ENCODE peak calls at places on chromosomes 3 and 15, in ten cellular contexts. B is keratinocyte; I is breast epithelium; Q is A549; Y is iPS DF 6.9; W is CD8-positive, alpha-beta memory T cell; R is suprapubic skin; D is SK-N-SH; U is GM23248; H is pancreas. L is an unnamed sample.

GRCh38 chr3:38173834-38174418 is 8.6 kb downstream of the OXSR1 start:
- DNase-seq in B (no peak), I (no peak), D (no peak), U (no peak), W (no peak), Q (no peak), H (no peak), Y (no peak), R (no peak), L (no peak)

GRCh38 chr3:56593455-56594158 is 36.6 kb downstream of the CCDC66 start:
- DNase-seq in Q (no peak), I (no peak), D (no peak), B (no peak), R (no peak), U (no peak), H (no peak), Y (no peak), W (peak; percentile 32), L (no peak)

GRCh38 chr3:31724681-31725080 is 192.0 kb downstream of the STT3B start:
- DNase-seq in I (no peak), D (peak; percentile 16), H (no peak), W (no peak), B (no peak), R (no peak), Q (peak; percentile 49), U (peak; percentile 43), Y (no peak), L (no peak)

GRCh38 chr3:133763797-133764734 is 17.9 kb downstream of the TF start:
- DNase-seq in Q (no peak), U (no peak), R (no peak), B (no peak), W (no peak), H (no peak), D (no peak), Y (no peak), I (no peak), L (no peak)

GRCh38 chr3:151367448-151367847 is 17.1 kb downstream of the P2RY12 start:
- DNase-seq in U (peak; percentile 18), Q (no peak), B (no peak), Y (no peak), H (no peak), W (no peak), I (no peak), R (no peak), D (no peak), L (no peak)

GRCh38 chr3:32460031-32460749 is 42.5 kb downstream of the CMTM6 start:
- DNase-seq in U (no peak), B (no peak), R (no peak), I (no peak), D (no peak), Q (no peak), H (no peak), W (peak; percentile 61), Y (peak; percentile 85), L (no peak)

GRCh38 chr3:4688411-4688810 is 195.3 kb downstream of the ITPR1 start:
- DNase-seq in Q (no peak), H (no peak), D (no peak), W (no peak), I (no peak), R (no peak), Y (no peak), B (no peak), U (no peak), L (no peak)

GRCh38 chr15:69533504-69533903 is 80.9 kb downstream of the RPLP1 start:
- DNase-seq in Q (no peak), Y (no peak), U (peak; percentile 28), D (no peak), W (no peak), H (no peak), R (no peak), B (no peak), I (no peak), L (no peak)

GRCh38 chr15:57550640-57551039 is 41.1 kb upstream of the MYZAP start:
- DNase-seq in D (no peak), H (peak; percentile 79), W (no peak), I (peak; percentile 84), Q (no peak), R (no peak), B (no peak), Y (no peak), U (no peak), L (no peak)

GRCh38 chr3:197516517-197516889 is 39.3 kb downstream of the BDH1 start:
- DNase-seq in Y (no peak), Q (peak; percentile 85), H (no peak), I (no peak), W (no peak), U (peak; percentile 94), B (peak; percentile 97), D (no peak), R (no peak), L (no peak)

GRCh38 chr3:183377307-183377959 is 51.0 kb downstream of the MCF2L2 start:
- DNase-seq in R (no peak), I (no peak), Q (no peak), B (peak; percentile 53), Y (no peak), U (no peak), W (no peak), H (no peak), D (no peak), L (no peak)

GRCh38 chr3:11784962-11785361 is 61.7 kb downstream of the TAMM41 start:
- DNase-seq in Y (no peak), W (no peak), D (peak; percentile 39), Q (no peak), B (no peak), U (no peak), I (no peak), H (no peak), R (no peak), L (no peak)

GRCh38 chr3:124407260-124407659 is 323.0 kb upstream of the UMPS start:
- DNase-seq in I (no peak), U (no peak), R (no peak), Q (no peak), Y (no peak), D (no peak), B (no peak), W (no peak), H (no peak), L (no peak)

GRCh38 chr3:10956531-10956930 is 36.0 kb upstream of the SLC6A1 start:
- DNase-seq in D (no peak), H (no peak), Y (no peak), R (no peak), I (no peak), Q (no peak), B (no peak), U (no peak), W (no peak), L (no peak)

GRCh38 chr15:36814708-36815107 is 235.3 kb downstream of the CDIN1 start:
- DNase-seq in H (no peak), D (no peak), B (no peak), I (no peak), U (peak; percentile 25), Q (peak; percentile 26), W (no peak), Y (no peak), R (no peak), L (no peak)

GRCh38 chr3:153182894-153183293 is 20.9 kb downstream of the RAP2B start:
- DNase-seq in Y (no peak), Q (no peak), U (no peak), R (no peak), H (no peak), I (no peak), W (no peak), B (no peak), D (no peak), L (no peak)

GRCh38 chr3:23810342-23811116 is 4.8 kb downstream of the UBE2E1 start:
- DNase-seq in B (no peak), I (peak; percentile 61), H (peak; percentile 49), D (peak; percentile 87), R (peak; percentile 84), U (peak; percentile 79), Y (peak; percentile 37), W (peak; percentile 30), Q (peak; percentile 64), L (peak; percentile 47)

GRCh38 chr3:50410185-50410584 is 50.9 kb upstream of the TMEM115 start:
- DNase-seq in H (no peak), B (no peak), R (no peak), U (no peak), Y (no peak), W (no peak), Q (no peak), D (no peak), I (no peak), L (no peak)

GRCh38 chr3:42732196-42732828 is 29.7 kb upstream of the HHATL start:
- DNase-seq in R (no peak), H (peak; percentile 4), D (no peak), B (no peak), U (no peak), I (no peak), Q (no peak), Y (no peak), W (no peak), L (no peak)

DNA sequence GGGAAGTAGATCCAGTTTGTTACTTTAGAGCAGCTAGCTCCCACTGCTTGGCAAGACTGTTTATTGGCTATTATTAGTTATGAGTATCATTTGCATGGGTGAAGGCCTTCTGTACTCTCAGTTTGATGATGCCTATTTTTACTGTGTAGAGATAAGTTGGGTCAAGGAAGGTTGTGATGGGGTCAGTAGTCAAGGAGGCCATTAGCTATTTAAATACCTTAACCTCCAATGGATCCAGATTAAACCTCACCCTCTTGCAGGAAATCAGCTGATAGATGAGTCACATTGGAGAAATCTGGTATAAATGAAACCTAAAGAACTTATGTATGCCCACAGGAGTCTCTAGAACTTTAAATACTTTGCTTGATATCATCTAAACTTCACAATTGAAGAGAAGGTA is 45.0 kb downstream of the THBS1 start:
- DNase-seq in W (no peak), Q (no peak), U (peak; percentile 39), R (no peak), B (no peak), Y (no peak), D (no peak), H (no peak), I (no peak), L (no peak)
- H3K4me1 ChIP-seq in W (peaks cover 86% of the 10 kb centered on the region), Q (peaks cover 17% of the 10 kb centered on the region), U (peaks cover 38% of the 10 kb centered on the region), R (peaks cover 31% of the 10 kb centered on the region), B (peaks cover 46% of the 10 kb centered on the region), Y (no peaks in the 10 kb centered on the region), D (peaks cover 22% of the 10 kb centered on the region), H (peaks cover 2% of the 10 kb centered on the region), I (peaks cover 5% of the 10 kb centered on the region), L (no peaks in the 10 kb centered on the region)

GRCh38 chr15:26365077-26365476 is 407.8 kb downstream of the GABRB3 start:
- DNase-seq in H (no peak), W (no peak), R (no peak), D (no peak), U (no peak), Y (no peak), B (no peak), Q (no peak), I (no peak), L (no peak)
- H3K4me3 ChIP-seq in H (no peak overlapping the region), W (no peak overlapping the region), R (no peak overlapping the region), D (no peak overlapping the region), U (no peak overlapping the region), Y (no peak overlapping the region), B (no peak overlapping the region), Q (no peak overlapping the region), I (no peak overlapping the region), L (no peak overlapping the region)

GRCh38 chr3:188169826-188170455 is 16.0 kb downstream of the LPP start:
- DNase-seq in R (no peak), D (no peak), U (no peak), Y (no peak), Q (no peak), I (no peak), B (no peak), W (no peak), H (no peak), L (no peak)
- H3K4me1 ChIP-seq in R (peaks cover 6% of the 10 kb centered on the region), D (peaks cover 14% of the 10 kb centered on the region), U (no peaks in the 10 kb centered on the region), Y (peaks cover 2% of the 10 kb centered on the region), Q (peaks cover 78% of the 10 kb centered on the region), I (peaks cover 3% of the 10 kb centered on the region), B (peaks cover 14% of the 10 kb centered on the region), W (peaks cover 25% of the 10 kb centered on the region), H (peaks cover 6% of the 10 kb centered on the region), L (no peaks in the 10 kb centered on the region)

GRCh38 chr15:22844421-22845288 is 6.2 kb downstream of the NIPA2 start:
- DNase-seq in U (no peak), R (no peak), W (no peak), Y (no peak), I (no peak), Q (no peak), H (no peak), B (no peak), D (no peak), L (no peak)
- H3K4me3 ChIP-seq in U (no peak overlapping the region), R (no peak overlapping the region), W (no peak overlapping the region), Y (no peak overlapping the region), I (no peak overlapping the region), Q (no peak overlapping the region), H (no peak overlapping the region), B (no peak overlapping the region), D (no peak overlapping the region), L (no peak overlapping the region)

L was measured in BE2C.